ENCODE peak calls at places on chromosome 4, in seven cellular contexts. One of them, this sample, is unnamed.
A peak's percentile ranks its signal among the peaks of the same experiment; 100 is the strongest.

GRCh38 chr4:57424231-57424897 is 314.2 kb upstream of the IGFBP7 start:
- DNase-seq in stimulated activated CD4-positive, alpha-beta T cell treated with anti-CD3 and anti-CD28 coated beads, Interleukin-4, amount 100 ng/mL, for 1 hour: no peak
- DNase-seq in HFFc6: peak; percentile 72
- DNase-seq in H7: no peak
- DNase-seq in endothelial cell: no peak
- DNase-seq in HuH-7.5: no peak
- DNase-seq in endothelial cell of umbilical vein: peak; percentile 79
- DNase-seq in this sample: peak; percentile 90

GRCh38 chr4:85828295-85828910 is 353.5 kb downstream of the ARHGAP24 start:
- DNase-seq in stimulated activated CD4-positive, alpha-beta T cell treated with anti-CD3 and anti-CD28 coated beads, Interleukin-4, amount 100 ng/mL, for 1 hour: no peak
- DNase-seq in HFFc6: peak; percentile 46
- DNase-seq in H7: no peak
- DNase-seq in endothelial cell: no peak
- DNase-seq in HuH-7.5: no peak
- DNase-seq in endothelial cell of umbilical vein: no peak
- DNase-seq in this sample: peak; percentile 17

GRCh38 chr4:38119663-38120374 is 159.6 kb downstream of the PTTG2 start:
- DNase-seq in stimulated activated CD4-positive, alpha-beta T cell treated with anti-CD3 and anti-CD28 coated beads, Interleukin-4, amount 100 ng/mL, for 1 hour: no peak
- DNase-seq in HFFc6: peak; percentile 88
- DNase-seq in H7: no peak
- DNase-seq in endothelial cell: no peak
- DNase-seq in HuH-7.5: no peak
- DNase-seq in endothelial cell of umbilical vein: peak; percentile 7
- DNase-seq in this sample: peak; percentile 80

GRCh38 chr4:105895609-105896460 is 564 bp downstream of the NPNT start:
- DNase-seq in stimulated activated CD4-positive, alpha-beta T cell treated with anti-CD3 and anti-CD28 coated beads, Interleukin-4, amount 100 ng/mL, for 1 hour: no peak
- DNase-seq in HFFc6: no peak
- DNase-seq in H7: peak; percentile 62
- DNase-seq in endothelial cell: peak; percentile 33
- DNase-seq in HuH-7.5: peak; percentile 11
- DNase-seq in endothelial cell of umbilical vein: no peak
- DNase-seq in this sample: peak; percentile 33

GRCh38 chr4:127203561-127204260 is 429.0 kb upstream of the INTU start:
- DNase-seq in stimulated activated CD4-positive, alpha-beta T cell treated with anti-CD3 and anti-CD28 coated beads, Interleukin-4, amount 100 ng/mL, for 1 hour: no peak
- DNase-seq in HFFc6: peak; percentile 18
- DNase-seq in H7: no peak
- DNase-seq in endothelial cell: no peak
- DNase-seq in HuH-7.5: no peak
- DNase-seq in endothelial cell of umbilical vein: no peak
- DNase-seq in this sample: peak; percentile 59

GRCh38 chr4:384311-385010 is 46.8 kb downstream of the ZNF141 start:
- DNase-seq in stimulated activated CD4-positive, alpha-beta T cell treated with anti-CD3 and anti-CD28 coated beads, Interleukin-4, amount 100 ng/mL, for 1 hour: no peak
- DNase-seq in HFFc6: no peak
- DNase-seq in H7: no peak
- DNase-seq in endothelial cell: no peak
- DNase-seq in HuH-7.5: no peak
- DNase-seq in endothelial cell of umbilical vein: no peak
- DNase-seq in this sample: no peak

GRCh38 chr4:87416965-87417364 is 5.4 kb upstream of the NUDT9 start:
- DNase-seq in stimulated activated CD4-positive, alpha-beta T cell treated with anti-CD3 and anti-CD28 coated beads, Interleukin-4, amount 100 ng/mL, for 1 hour: no peak
- DNase-seq in HFFc6: no peak
- DNase-seq in H7: no peak
- DNase-seq in endothelial cell: no peak
- DNase-seq in HuH-7.5: no peak
- DNase-seq in endothelial cell of umbilical vein: no peak
- DNase-seq in this sample: no peak

GRCh38 chr4:146243141-146243882 is 29.0 kb downstream of the REELD1 start:
- DNase-seq in stimulated activated CD4-positive, alpha-beta T cell treated with anti-CD3 and anti-CD28 coated beads, Interleukin-4, amount 100 ng/mL, for 1 hour: peak; percentile 70
- DNase-seq in HFFc6: peak; percentile 15
- DNase-seq in H7: peak; percentile 93
- DNase-seq in endothelial cell: no peak
- DNase-seq in HuH-7.5: no peak
- DNase-seq in endothelial cell of umbilical vein: peak; percentile 37
- DNase-seq in this sample: no peak

GRCh38 chr4:8544741-8545438 is 35.3 kb upstream of the GPR78 start:
- DNase-seq in stimulated activated CD4-positive, alpha-beta T cell treated with anti-CD3 and anti-CD28 coated beads, Interleukin-4, amount 100 ng/mL, for 1 hour: no peak
- DNase-seq in HFFc6: no peak
- DNase-seq in H7: peak; percentile 61
- DNase-seq in endothelial cell: no peak
- DNase-seq in HuH-7.5: no peak
- DNase-seq in endothelial cell of umbilical vein: no peak
- DNase-seq in this sample: no peak

GRCh38 chr4:113169368-113169767 is 119.9 kb downstream of the ANK2 start:
- DNase-seq in stimulated activated CD4-positive, alpha-beta T cell treated with anti-CD3 and anti-CD28 coated beads, Interleukin-4, amount 100 ng/mL, for 1 hour: no peak
- DNase-seq in HFFc6: no peak
- DNase-seq in H7: peak; percentile 22
- DNase-seq in endothelial cell: no peak
- DNase-seq in HuH-7.5: no peak
- DNase-seq in endothelial cell of umbilical vein: no peak
- DNase-seq in this sample: no peak

GRCh38 chr4:40908297-40908696 is 158.5 kb downstream of the NSUN7 start:
- DNase-seq in stimulated activated CD4-positive, alpha-beta T cell treated with anti-CD3 and anti-CD28 coated beads, Interleukin-4, amount 100 ng/mL, for 1 hour: no peak
- DNase-seq in HFFc6: no peak
- DNase-seq in H7: peak; percentile 54
- DNase-seq in endothelial cell: no peak
- DNase-seq in HuH-7.5: no peak
- DNase-seq in endothelial cell of umbilical vein: no peak
- DNase-seq in this sample: no peak

GRCh38 chr4:138978028-138978585 is 37.5 kb upstream of the NOCT start:
- DNase-seq in stimulated activated CD4-positive, alpha-beta T cell treated with anti-CD3 and anti-CD28 coated beads, Interleukin-4, amount 100 ng/mL, for 1 hour: no peak
- DNase-seq in HFFc6: no peak
- DNase-seq in H7: no peak
- DNase-seq in endothelial cell: no peak
- DNase-seq in HuH-7.5: no peak
- DNase-seq in endothelial cell of umbilical vein: no peak
- DNase-seq in this sample: no peak

GRCh38 chr4:149964001-149964400 is 114.2 kb upstream of the DCLK2 start:
- DNase-seq in stimulated activated CD4-positive, alpha-beta T cell treated with anti-CD3 and anti-CD28 coated beads, Interleukin-4, amount 100 ng/mL, for 1 hour: no peak
- DNase-seq in HFFc6: no peak
- DNase-seq in H7: no peak
- DNase-seq in endothelial cell: no peak
- DNase-seq in HuH-7.5: no peak
- DNase-seq in endothelial cell of umbilical vein: no peak
- DNase-seq in this sample: no peak

GRCh38 chr4:53717064-53717549 is 125.8 kb upstream of the LNX1 start:
- DNase-seq in stimulated activated CD4-positive, alpha-beta T cell treated with anti-CD3 and anti-CD28 coated beads, Interleukin-4, amount 100 ng/mL, for 1 hour: no peak
- DNase-seq in HFFc6: peak; percentile 15
- DNase-seq in H7: no peak
- DNase-seq in endothelial cell: no peak
- DNase-seq in HuH-7.5: no peak
- DNase-seq in endothelial cell of umbilical vein: no peak
- DNase-seq in this sample: no peak

GRCh38 chr4:56007154-56007553 is 58.4 kb downstream of the CEP135 start:
- DNase-seq in stimulated activated CD4-positive, alpha-beta T cell treated with anti-CD3 and anti-CD28 coated beads, Interleukin-4, amount 100 ng/mL, for 1 hour: no peak
- DNase-seq in HFFc6: no peak
- DNase-seq in H7: peak; percentile 6
- DNase-seq in endothelial cell: no peak
- DNase-seq in HuH-7.5: no peak
- DNase-seq in endothelial cell of umbilical vein: no peak
- DNase-seq in this sample: no peak

GRCh38 chr4:101967697-101968346 is 177.3 kb downstream of the BANK1 start:
- DNase-seq in stimulated activated CD4-positive, alpha-beta T cell treated with anti-CD3 and anti-CD28 coated beads, Interleukin-4, amount 100 ng/mL, for 1 hour: no peak
- DNase-seq in HFFc6: no peak
- DNase-seq in H7: no peak
- DNase-seq in endothelial cell: no peak
- DNase-seq in HuH-7.5: no peak
- DNase-seq in endothelial cell of umbilical vein: no peak
- DNase-seq in this sample: no peak

GRCh38 chr4:127400736-127401346 is 231.9 kb upstream of the INTU start:
- DNase-seq in stimulated activated CD4-positive, alpha-beta T cell treated with anti-CD3 and anti-CD28 coated beads, Interleukin-4, amount 100 ng/mL, for 1 hour: no peak
- DNase-seq in HFFc6: peak; percentile 72
- DNase-seq in H7: peak; percentile 19
- DNase-seq in endothelial cell: peak; percentile 72
- DNase-seq in HuH-7.5: peak; percentile 1
- DNase-seq in endothelial cell of umbilical vein: peak; percentile 68
- DNase-seq in this sample: peak; percentile 67

GRCh38 chr4:163776961-163777360 is 282.5 kb downstream of the TMA16 start:
- DNase-seq in stimulated activated CD4-positive, alpha-beta T cell treated with anti-CD3 and anti-CD28 coated beads, Interleukin-4, amount 100 ng/mL, for 1 hour: no peak
- DNase-seq in HFFc6: no peak
- DNase-seq in H7: no peak
- DNase-seq in endothelial cell: no peak
- DNase-seq in HuH-7.5: no peak
- DNase-seq in endothelial cell of umbilical vein: no peak
- DNase-seq in this sample: no peak

GRCh38 chr4:27666943-27667342 is 806.3 kb downstream of the STIM2 start:
- DNase-seq in stimulated activated CD4-positive, alpha-beta T cell treated with anti-CD3 and anti-CD28 coated beads, Interleukin-4, amount 100 ng/mL, for 1 hour: no peak
- DNase-seq in HFFc6: no peak
- DNase-seq in H7: peak; percentile 19
- DNase-seq in endothelial cell: no peak
- DNase-seq in HuH-7.5: no peak
- DNase-seq in endothelial cell of umbilical vein: no peak
- DNase-seq in this sample: no peak

GRCh38 chr4:8303485-8304281 is 34.1 kb downstream of the HTRA3 start:
- DNase-seq in stimulated activated CD4-positive, alpha-beta T cell treated with anti-CD3 and anti-CD28 coated beads, Interleukin-4, amount 100 ng/mL, for 1 hour: no peak
- DNase-seq in HFFc6: peak; percentile 95
- DNase-seq in H7: no peak
- DNase-seq in endothelial cell: no peak
- DNase-seq in HuH-7.5: no peak
- DNase-seq in endothelial cell of umbilical vein: peak; percentile 67
- DNase-seq in this sample: peak; percentile 86

GRCh38 chr4:61373901-61374611 is 173.9 kb downstream of the ADGRL3 start:
- DNase-seq in stimulated activated CD4-positive, alpha-beta T cell treated with anti-CD3 and anti-CD28 coated beads, Interleukin-4, amount 100 ng/mL, for 1 hour: no peak
- DNase-seq in HFFc6: no peak
- DNase-seq in H7: no peak
- DNase-seq in endothelial cell: no peak
- DNase-seq in HuH-7.5: no peak
- DNase-seq in endothelial cell of umbilical vein: no peak
- DNase-seq in this sample: peak; percentile 3

GRCh38 chr4:150283689-150284088 is 205.4 kb downstream of the DCLK2 start:
- DNase-seq in stimulated activated CD4-positive, alpha-beta T cell treated with anti-CD3 and anti-CD28 coated beads, Interleukin-4, amount 100 ng/mL, for 1 hour: no peak
- DNase-seq in HFFc6: peak; percentile 96
- DNase-seq in H7: no peak
- DNase-seq in endothelial cell: no peak
- DNase-seq in HuH-7.5: no peak
- DNase-seq in endothelial cell of umbilical vein: no peak
- DNase-seq in this sample: peak; percentile 81

GRCh38 chr4:139860435-139861024 is 194.9 kb downstream of the MGST2 start:
- DNase-seq in stimulated activated CD4-positive, alpha-beta T cell treated with anti-CD3 and anti-CD28 coated beads, Interleukin-4, amount 100 ng/mL, for 1 hour: no peak
- DNase-seq in HFFc6: no peak
- DNase-seq in H7: no peak
- DNase-seq in endothelial cell: no peak
- DNase-seq in HuH-7.5: no peak
- DNase-seq in endothelial cell of umbilical vein: no peak
- DNase-seq in this sample: no peak

GRCh38 chr4:156998500-156999174 is 27.0 kb upstream of the PDGFC start:
- DNase-seq in stimulated activated CD4-positive, alpha-beta T cell treated with anti-CD3 and anti-CD28 coated beads, Interleukin-4, amount 100 ng/mL, for 1 hour: no peak
- DNase-seq in HFFc6: peak; percentile 10
- DNase-seq in H7: no peak
- DNase-seq in endothelial cell: no peak
- DNase-seq in HuH-7.5: no peak
- DNase-seq in endothelial cell of umbilical vein: no peak
- DNase-seq in this sample: no peak

GRCh38 chr4:73831569-73831968 is 4.9 kb upstream of the CXCL6 start:
- DNase-seq in stimulated activated CD4-positive, alpha-beta T cell treated with anti-CD3 and anti-CD28 coated beads, Interleukin-4, amount 100 ng/mL, for 1 hour: no peak
- DNase-seq in HFFc6: no peak
- DNase-seq in H7: no peak
- DNase-seq in endothelial cell: no peak
- DNase-seq in HuH-7.5: no peak
- DNase-seq in endothelial cell of umbilical vein: no peak
- DNase-seq in this sample: peak; percentile 40

GRCh38 chr4:110629780-110630500 is 7.1 kb upstream of the PITX2 start:
- DNase-seq in stimulated activated CD4-positive, alpha-beta T cell treated with anti-CD3 and anti-CD28 coated beads, Interleukin-4, amount 100 ng/mL, for 1 hour: no peak
- DNase-seq in HFFc6: no peak
- DNase-seq in H7: no peak
- DNase-seq in endothelial cell: no peak
- DNase-seq in HuH-7.5: no peak
- DNase-seq in endothelial cell of umbilical vein: no peak
- DNase-seq in this sample: no peak

GRCh38 chr4:151658959-151659593 is 101.7 kb downstream of the GATB start:
- DNase-seq in stimulated activated CD4-positive, alpha-beta T cell treated with anti-CD3 and anti-CD28 coated beads, Interleukin-4, amount 100 ng/mL, for 1 hour: no peak
- DNase-seq in HFFc6: peak; percentile 58
- DNase-seq in H7: no peak
- DNase-seq in endothelial cell: no peak
- DNase-seq in HuH-7.5: no peak
- DNase-seq in endothelial cell of umbilical vein: peak; percentile 30
- DNase-seq in this sample: peak; percentile 68

GRCh38 chr4:25667931-25668557 is 12.4 kb downstream of the SLC34A2 start:
- DNase-seq in stimulated activated CD4-positive, alpha-beta T cell treated with anti-CD3 and anti-CD28 coated beads, Interleukin-4, amount 100 ng/mL, for 1 hour: no peak
- DNase-seq in HFFc6: no peak
- DNase-seq in H7: no peak
- DNase-seq in endothelial cell: no peak
- DNase-seq in HuH-7.5: no peak
- DNase-seq in endothelial cell of umbilical vein: no peak
- DNase-seq in this sample: no peak

GRCh38 chr4:77418333-77418732 is 187.3 kb upstream of the CXCL13 start:
- DNase-seq in stimulated activated CD4-positive, alpha-beta T cell treated with anti-CD3 and anti-CD28 coated beads, Interleukin-4, amount 100 ng/mL, for 1 hour: no peak
- DNase-seq in HFFc6: peak; percentile 17
- DNase-seq in H7: peak; percentile 37
- DNase-seq in endothelial cell: peak; percentile 18
- DNase-seq in HuH-7.5: no peak
- DNase-seq in endothelial cell of umbilical vein: no peak
- DNase-seq in this sample: no peak

GRCh38 chr4:41318839-41319530 is 62.3 kb downstream of the UCHL1 start:
- DNase-seq in stimulated activated CD4-positive, alpha-beta T cell treated with anti-CD3 and anti-CD28 coated beads, Interleukin-4, amount 100 ng/mL, for 1 hour: no peak
- DNase-seq in HFFc6: no peak
- DNase-seq in H7: no peak
- DNase-seq in endothelial cell: no peak
- DNase-seq in HuH-7.5: no peak
- DNase-seq in endothelial cell of umbilical vein: peak; percentile 62
- DNase-seq in this sample: peak; percentile 44

GRCh38 chr4:7015383-7016035 is 27.7 kb upstream of the TADA2B start:
- DNase-seq in stimulated activated CD4-positive, alpha-beta T cell treated with anti-CD3 and anti-CD28 coated beads, Interleukin-4, amount 100 ng/mL, for 1 hour: no peak
- DNase-seq in HFFc6: no peak
- DNase-seq in H7: no peak
- DNase-seq in endothelial cell: no peak
- DNase-seq in HuH-7.5: no peak
- DNase-seq in endothelial cell of umbilical vein: no peak
- DNase-seq in this sample: no peak

GRCh38 chr4:116734178-116734577 is 351.2 kb downstream of the TRAM1L1 start:
- DNase-seq in stimulated activated CD4-positive, alpha-beta T cell treated with anti-CD3 and anti-CD28 coated beads, Interleukin-4, amount 100 ng/mL, for 1 hour: no peak
- DNase-seq in HFFc6: no peak
- DNase-seq in H7: no peak
- DNase-seq in endothelial cell: no peak
- DNase-seq in HuH-7.5: no peak
- DNase-seq in endothelial cell of umbilical vein: no peak
- DNase-seq in this sample: no peak

GRCh38 chr4:173461170-173461569 is 62.3 kb upstream of the SCRG1 start:
- DNase-seq in stimulated activated CD4-positive, alpha-beta T cell treated with anti-CD3 and anti-CD28 coated beads, Interleukin-4, amount 100 ng/mL, for 1 hour: no peak
- DNase-seq in HFFc6: no peak
- DNase-seq in H7: no peak
- DNase-seq in endothelial cell: no peak
- DNase-seq in HuH-7.5: no peak
- DNase-seq in endothelial cell of umbilical vein: no peak
- DNase-seq in this sample: no peak

GRCh38 chr4:173076903-173077629 is 91.5 kb upstream of the GALNT7 start:
- DNase-seq in stimulated activated CD4-positive, alpha-beta T cell treated with anti-CD3 and anti-CD28 coated beads, Interleukin-4, amount 100 ng/mL, for 1 hour: no peak
- DNase-seq in HFFc6: no peak
- DNase-seq in H7: no peak
- DNase-seq in endothelial cell: no peak
- DNase-seq in HuH-7.5: no peak
- DNase-seq in endothelial cell of umbilical vein: no peak
- DNase-seq in this sample: no peak

GRCh38 chr4:15303052-15303641 is 124.7 kb upstream of the C1QTNF7 start:
- DNase-seq in stimulated activated CD4-positive, alpha-beta T cell treated with anti-CD3 and anti-CD28 coated beads, Interleukin-4, amount 100 ng/mL, for 1 hour: no peak
- DNase-seq in HFFc6: peak; percentile 90
- DNase-seq in H7: no peak
- DNase-seq in endothelial cell: no peak
- DNase-seq in HuH-7.5: no peak
- DNase-seq in endothelial cell of umbilical vein: no peak
- DNase-seq in this sample: peak; percentile 74

GRCh38 chr4:159444668-159445067 is 341.8 kb downstream of the RAPGEF2 start:
- DNase-seq in stimulated activated CD4-positive, alpha-beta T cell treated with anti-CD3 and anti-CD28 coated beads, Interleukin-4, amount 100 ng/mL, for 1 hour: no peak
- DNase-seq in HFFc6: peak; percentile 18
- DNase-seq in H7: no peak
- DNase-seq in endothelial cell: no peak
- DNase-seq in HuH-7.5: no peak
- DNase-seq in endothelial cell of umbilical vein: peak; percentile 10
- DNase-seq in this sample: no peak

This sample was measured in AG20443.